ENCODE peak calls at places on chromosomes 3 and 15, in ten cellular contexts. M is NCI-H510A treated with DMSO at 0.1 percent for 48 hours; O is stimulated activated CD4-positive, alpha-beta T cell treated with anti-CD3 and anti-CD28 coated beads, Interleukin-15, amount 100 ng/mL, for 48 hours; X is bronchial epithelial cell; Q is fibroblast of lung; E is lower leg skin; Y is CD8-positive, alpha-beta T cell; N is Daoy; H is nephron progenitor cell; P is COR-L47. V is an unnamed sample.
A peak's percentile ranks its signal among the peaks of the same experiment; 100 is the strongest.

GRCh38 chr15:92612891-92613290 is 42.7 kb downstream of the FAM174B start:
- DNase-seq in O (no peak), H (no peak), E (peak; percentile 68), X (no peak), N (no peak), M (no peak), P (no peak), Y (no peak), Q (no peak), V (no peak)

GRCh38 chr3:149506540-149506939 is 32.0 kb downstream of the TM4SF4 start:
- DNase-seq in Y (no peak), X (no peak), E (no peak), P (no peak), O (no peak), H (no peak), M (no peak), N (peak; percentile 66), Q (no peak), V (peak; percentile 33)

GRCh38 chr3:34837848-34838741 is 801.2 kb upstream of the ARPP21 start:
- DNase-seq in N (no peak), Q (no peak), P (no peak), H (no peak), Y (no peak), M (no peak), O (no peak), E (no peak), X (peak; percentile 4), V (no peak)

GRCh38 chr3:29764603-29765254 is 483.9 kb downstream of the RBMS3 start:
- DNase-seq in P (peak; percentile 60), Q (peak; percentile 95), Y (no peak), H (no peak), O (no peak), X (peak; percentile 77), M (no peak), N (peak; percentile 58), E (no peak), V (peak; percentile 72)

GRCh38 chr3:186526256-186526606 is 17.9 kb downstream of the CRYGS start:
- DNase-seq in H (peak; percentile 29), Q (no peak), N (no peak), X (no peak), E (no peak), P (no peak), Y (no peak), O (no peak), M (no peak), V (no peak)

GRCh38 chr15:79431636-79432344 is at the start of gene MINAR1:
- DNase-seq in P (peak; percentile 63), X (peak; percentile 9), E (no peak), Q (peak; percentile 36), O (no peak), Y (no peak), H (peak; percentile 78), M (no peak), N (peak; percentile 62), V (peak; percentile 44)

GRCh38 chr3:127411083-127411727 is 123.4 kb upstream of the PRR20G start:
- DNase-seq in P (peak; percentile 64), X (no peak), Y (peak; percentile 23), M (no peak), O (no peak), H (no peak), Q (no peak), E (peak; percentile 61), N (no peak), V (peak; percentile 90)

GRCh38 chr3:129694228-129694627 is 87.8 kb upstream of the PLXND1 start:
- DNase-seq in Q (no peak), P (no peak), Y (no peak), N (no peak), X (peak; percentile 100), H (no peak), M (no peak), O (no peak), E (no peak), V (no peak)

GRCh38 chr3:127784865-127785710 is 37.2 kb downstream of the MGLL start:
- DNase-seq in H (no peak), M (peak; percentile 70), Q (no peak), E (no peak), P (peak; percentile 82), O (no peak), N (no peak), X (no peak), Y (no peak), V (no peak)

GRCh38 chr3:17158941-17159682 is 274.4 kb downstream of the PLCL2 start:
- DNase-seq in E (no peak), M (no peak), O (no peak), N (no peak), Q (no peak), Y (no peak), X (peak; percentile 52), H (no peak), P (no peak), V (no peak)

GRCh38 chr15:68299436-68299835 is 21.9 kb downstream of the FEM1B start:
- DNase-seq in Y (peak; percentile 46), O (no peak), N (no peak), E (no peak), X (no peak), P (no peak), M (no peak), H (no peak), Q (no peak), V (no peak)

GRCh38 chr3:197224034-197224444 is 74.4 kb downstream of the DLG1 start:
- DNase-seq in P (peak; percentile 51), O (no peak), M (peak; percentile 91), E (no peak), Y (no peak), H (no peak), Q (peak; percentile 72), N (peak; percentile 26), X (peak; percentile 66), V (peak; percentile 86)

GRCh38 chr15:57897870-57898269 is 167.6 kb downstream of the ALDH1A2 start:
- DNase-seq in H (no peak), E (no peak), M (no peak), X (no peak), Q (no peak), P (no peak), Y (no peak), O (no peak), N (no peak), V (no peak)

GRCh38 chr15:74396445-74397238 is 29.2 kb upstream of the CYP11A1 start:
- DNase-seq in Y (no peak), M (no peak), O (no peak), N (peak; percentile 97), X (peak; percentile 99), Q (peak; percentile 33), E (no peak), H (no peak), P (no peak), V (no peak)

GRCh38 chr3:15964605-15965061 is 166.9 kb upstream of the ANKRD28 start:
- DNase-seq in P (no peak), N (peak; percentile 51), Y (no peak), M (no peak), H (no peak), O (no peak), X (peak; percentile 10), E (no peak), Q (peak; percentile 55), V (no peak)

GRCh38 chr15:55999635-56000034 is 6.2 kb upstream of the NEDD4 start:
- DNase-seq in P (no peak), X (peak; percentile 94), H (no peak), O (no peak), E (no peak), N (peak; percentile 45), Y (no peak), M (no peak), Q (peak; percentile 61), V (no peak)

GRCh38 chr15:92904832-92905640 is 4.9 kb downstream of the CHD2 start:
- DNase-seq in P (no peak), M (no peak), O (no peak), X (peak; percentile 28), H (no peak), E (no peak), N (no peak), Q (peak; percentile 28), Y (no peak), V (peak; percentile 41)

GRCh38 chr3:5813521-5813920 is 626.0 kb downstream of the EDEM1 start:
- DNase-seq in O (no peak), X (no peak), Q (no peak), Y (no peak), E (no peak), P (no peak), N (no peak), H (no peak), M (no peak), V (no peak)

GRCh38 chr3:148218222-148218621 is 479.5 kb upstream of the AGTR1 start:
- DNase-seq in Q (no peak), P (no peak), Y (no peak), N (no peak), M (no peak), E (no peak), O (no peak), H (no peak), X (no peak), V (no peak)

GRCh38 chr3:52925405-52926313 is 28.3 kb upstream of the STIMATE start:
- DNase-seq in Y (no peak), Q (no peak), N (no peak), H (no peak), X (no peak), O (no peak), P (no peak), E (no peak), M (no peak), V (no peak)

V was measured in NCI-H82.